ENCODE peak calls at places on chromosomes 1 and 21, in seven cellular contexts. H is prostate gland, A is transverse colon, O is aorta, G is Peyer's patch, W is GM23248, B is Panc1. Q is an unnamed sample. For H3K4me1, the result is how much of the 10 kb centered on the place peaks cover.

GRCh38 chr1:102535829-102536505 is 539.2 kb upstream of the OLFM3 start:
- DNase-seq in A (no peak), O (no peak), G (no peak), B (no peak), H (no peak), W (no peak), Q (no peak)

GRCh38 chr1:204858381-204858821 is 12.3 kb upstream of the NFASC start:
- DNase-seq in W (peak), H (no peak), O (no peak), A (no peak), B (no peak), G (no peak), Q (no peak)

GRCh38 chr1:58746757-58747156 is 37.1 kb downstream of the JUN start:
- DNase-seq in H (no peak), B (no peak), A (no peak), W (peak), G (no peak), O (no peak), Q (no peak)

GRCh38 chr1:37306871-37307270 is 167.5 kb upstream of the ZC3H12A start:
- DNase-seq in B (no peak), O (no peak), H (no peak), A (no peak), G (no peak), W (no peak), Q (no peak)

GRCh38 chr1:190416239-190416638 is 61.4 kb downstream of the BRINP3 start:
- DNase-seq in W (no peak), B (no peak), O (no peak), H (no peak), A (no peak), G (no peak), Q (no peak)

GRCh38 chr1:212161231-212161781 is 123.9 kb upstream of the PPP2R5A start:
- DNase-seq in B (no peak), A (no peak), W (peak), O (no peak), G (no peak), H (no peak), Q (peak)

GRCh38 chr1:213326666-213327317 is 275.8 kb downstream of the RPS6KC1 start:
- DNase-seq in O (peak), G (no peak), H (no peak), W (peak), A (peak), B (no peak), Q (no peak)

GRCh38 chr1:5622412-5622811 is 369.8 kb downstream of the NPHP4 start:
- DNase-seq in G (no peak), B (no peak), A (no peak), H (no peak), O (no peak), W (peak), Q (no peak)

GRCh38 chr21:43976661-43977060 is 35.4 kb upstream of the TRAPPC10 start:
- DNase-seq in B (no peak), G (no peak), A (no peak), W (peak), H (no peak), O (no peak), Q (no peak)

GRCh38 chr1:198096390-198096789 is 60.4 kb upstream of the NEK7 start:
- DNase-seq in W (peak), G (no peak), O (no peak), H (no peak), A (no peak), B (no peak), Q (no peak)

GRCh38 chr1:90045853-90046563 is 51.1 kb downstream of the ZNF326 start:
- DNase-seq in B (peak), H (no peak), G (no peak), O (no peak), A (no peak), W (peak), Q (peak)

GRCh38 chr1:62993844-62994243 is 209.9 kb downstream of the ATG4C start:
- DNase-seq in H (no peak), G (no peak), A (no peak), W (no peak), O (no peak), B (no peak), Q (no peak)

GRCh38 chr21:36461918-36462486 is 17.9 kb downstream of the CLDN14 start:
- DNase-seq in A (peak), B (no peak), G (no peak), O (no peak), W (no peak), H (no peak), Q (no peak)

GRCh38 chr1:55049271-55049913 is 10.0 kb downstream of the PCSK9 start:
- DNase-seq in H (no peak), A (no peak), O (no peak), G (no peak), B (no peak), W (no peak), Q (no peak)

GRCh38 chr1:226308166-226308722 is 720 bp downstream of the LIN9 start:
- DNase-seq in B (no peak), A (peak), H (peak), W (no peak), G (no peak), O (no peak), Q (no peak)

GRCh38 chr1:151502859-151503509 is 8.2 kb upstream of the CGN start:
- DNase-seq in O (no peak), H (no peak), G (no peak), W (no peak), A (no peak), B (no peak), Q (no peak)

GRCh38 chr1:108609483-108610066 is 49.7 kb downstream of the EEIG2 start:
- DNase-seq in H (no peak), W (no peak), B (no peak), A (no peak), O (no peak), G (no peak), Q (no peak)

GRCh38 chr1:227328405-227329019 is 10.2 kb upstream of the CDC42BPA start:
- DNase-seq in W (no peak), H (no peak), O (no peak), G (no peak), A (no peak), B (no peak), Q (no peak)

GRCh38 chr1:10516925-10517676 is 42.4 kb downstream of the PEX14 start:
- DNase-seq in H (no peak), W (no peak), O (no peak), A (no peak), B (no peak), G (no peak), Q (no peak)

GRCh38 chr1:167126811-167127210 is 32.9 kb downstream of the STYXL2 start:
- DNase-seq in B (no peak), G (no peak), H (no peak), W (no peak), A (no peak), O (no peak), Q (no peak)

GRCh38 chr1:173126421-173126820 is 75.7 kb upstream of the TNFSF18 start:
- DNase-seq in G (no peak), O (no peak), A (no peak), H (no peak), W (no peak), B (no peak), Q (no peak)

GRCh38 chr1:193558491-193559028 is 372.1 kb upstream of the B3GALT2 start:
- DNase-seq in A (no peak), B (no peak), H (no peak), W (peak), G (no peak), O (no peak), Q (no peak)

GRCh38 chr1:213041443-213041842 is 9.6 kb upstream of the RPS6KC1 start:
- DNase-seq in W (peak), O (no peak), G (no peak), A (no peak), B (no peak), H (no peak), Q (no peak)

GRCh38 chr1:15501208-15502032 is 22.6 kb downstream of the CASP9 start:
- DNase-seq in O (peak), B (no peak), H (peak), G (peak), W (peak), A (peak), Q (no peak)

GRCh38 chr1:92851729-92852128 is 19.9 kb downstream of the RPL5 start:
- DNase-seq in O (no peak), A (no peak), G (no peak), W (no peak), H (no peak), B (no peak), Q (no peak)

GRCh38 chr21:24395320-24395933 is 1211.9 kb downstream of the MRPL39 start:
- DNase-seq in H (no peak), W (no peak), A (no peak), G (no peak), B (no peak), O (no peak), Q (no peak)

GRCh38 chr21:43364851-43365424 is 62.0 kb downstream of the SIK1 start:
- DNase-seq in O (no peak), A (no peak), H (no peak), G (no peak), B (no peak), W (no peak), Q (no peak)

GRCh38 chr1:156471496-156472490 is 28.8 kb downstream of the MEF2D start:
- DNase-seq in H (peak), B (no peak), A (peak), W (no peak), O (peak), G (peak), Q (no peak)

GRCh38 chr1:109790735-109791494 is 27.2 kb upstream of the EPS8L3 start:
- DNase-seq in B (no peak), A (peak), O (peak), W (peak), H (no peak), G (peak), Q (peak)

GRCh38 chr1:63810936-63811335 is 37.1 kb downstream of the ROR1 start:
- DNase-seq in A (no peak), H (no peak), W (no peak), B (no peak), O (no peak), G (no peak), Q (no peak)

GRCh38 chr1:200372095-200372884 is 37.5 kb downstream of the ZNF281 start:
- DNase-seq in B (peak), O (no peak), G (no peak), W (peak), A (no peak), H (peak), Q (no peak)

GRCh38 chr1:41278076-41278475 is 36.0 kb upstream of the SCMH1 start:
- DNase-seq in W (no peak), B (no peak), H (no peak), G (no peak), A (no peak), O (no peak), Q (no peak)

GRCh38 chr1:41282679-41283317 is 40.7 kb upstream of the SCMH1 start:
- DNase-seq in B (no peak), O (no peak), W (peak), H (no peak), G (no peak), A (peak), Q (no peak)

GRCh38 chr1:41277371-41277994 is 35.4 kb upstream of the SCMH1 start:
- DNase-seq in G (no peak), A (no peak), O (no peak), H (no peak), B (no peak), W (no peak), Q (no peak)

GRCh38 chr1:41281367-41281766 is 39.3 kb upstream of the SCMH1 start:
- DNase-seq in H (no peak), O (no peak), B (no peak), A (no peak), G (no peak), W (no peak), Q (no peak)

GRCh38 chr1:41280189-41281032 is 38.3 kb upstream of the SCMH1 start:
- DNase-seq in H (no peak), O (no peak), B (no peak), W (no peak), G (no peak), A (no peak), Q (no peak)
- H3K4me1 ChIP-seq in H (under half), O (under half), B (under half), W (under half), G (under half), A (under half), Q (under half)

GRCh38 chr1:234520908-234521801 is 42.2 kb upstream of the TARBP1 start:
- DNase-seq in B (no peak), H (no peak), O (no peak), A (no peak), G (no peak), W (no peak), Q (no peak)
- H3K4me1 ChIP-seq in B (under half), H (under half), O (under half), A (under half), G (under half), W (under half), Q (under half)

GRCh38 chr1:1622578-1623094 is 7.3 kb downstream of the MIB2 start:
- DNase-seq in G (no peak), A (no peak), H (no peak), B (no peak), O (peak), W (no peak), Q (no peak)
- H3K4me1 ChIP-seq in G (under half), A (under half), H (under half), B (under half), O (under half), W (under half), Q (under half)

GRCh38 chr1:53736290-53736689 is 2.7 kb downstream of the GLIS1 start:
- DNase-seq in G (no peak), W (no peak), H (no peak), A (no peak), B (no peak), O (no peak), Q (no peak)
- H3K4me1 ChIP-seq in G (under half), W (under half), H (under half), A (under half), B (under half), O (under half), Q (under half)

GRCh38 chr1:13823126-13823880 is 123.3 kb downstream of the PRDM2 start:
- DNase-seq in B (no peak), G (no peak), W (no peak), O (no peak), A (no peak), H (no peak), Q (no peak)
- H3K4me1 ChIP-seq in B (under half), G (under half), W (under half), O (under half), A (under half), H (under half), Q (under half)

GRCh38 chr1:228904222-228904621 is 168.9 kb downstream of the RHOU start:
- DNase-seq in W (no peak), H (no peak), O (no peak), G (no peak), B (no peak), A (no peak), Q (no peak)

GRCh38 chr1:228902781-228903572 is 167.7 kb downstream of the RHOU start:
- DNase-seq in G (peak), A (peak), W (peak), B (peak), H (peak), O (peak), Q (no peak)

GRCh38 chr1:228901936-228902681 is 166.8 kb downstream of the RHOU start:
- DNase-seq in H (no peak), G (no peak), W (no peak), B (no peak), A (no peak), O (no peak), Q (no peak)

GRCh38 chr1:228905579-228905978 is 170.3 kb downstream of the RHOU start:
- DNase-seq in W (no peak), B (no peak), H (no peak), G (no peak), A (no peak), O (no peak), Q (no peak)

DNA sequence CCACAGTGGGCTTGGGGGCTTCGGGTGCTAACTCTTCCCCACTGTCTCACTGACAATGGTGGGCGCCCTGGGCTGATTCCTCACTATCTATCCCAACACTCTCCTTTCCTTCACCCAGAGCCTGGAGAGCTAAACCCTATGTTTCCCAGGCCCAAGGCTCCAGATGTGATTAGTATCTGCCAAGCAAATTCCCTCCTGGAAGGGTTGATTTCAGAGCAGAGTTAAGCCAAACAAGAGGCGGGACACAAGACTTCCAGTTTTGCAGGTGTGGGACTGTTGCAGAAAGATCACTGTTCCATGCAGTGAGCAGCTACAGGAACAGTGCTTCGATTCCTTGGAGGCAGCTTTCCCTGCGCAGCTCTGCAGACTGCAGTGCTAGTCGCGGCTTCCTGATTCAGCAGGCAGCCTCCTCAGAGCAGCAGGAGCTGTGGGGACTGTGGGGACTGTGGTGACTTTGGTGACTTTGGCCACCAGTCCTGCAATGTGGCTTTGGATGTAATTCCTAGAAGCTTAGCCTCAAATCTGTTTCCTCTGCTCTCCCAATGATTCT is 168.4 kb downstream of the RHOU start:
- DNase-seq in O (no peak), A (no peak), H (no peak), G (no peak), B (no peak), W (peak), Q (no peak)
- H3K4me1 ChIP-seq in O (under half), A (under half), H (under half), G (under half), B (under half), W (under half), Q (under half)

GRCh38 chr1:32187850-32188249 is 8.4 kb downstream of the TXLNA start:
- DNase-seq in A (no peak), O (peak), H (no peak), G (no peak), B (no peak), W (no peak), Q (no peak)

GRCh38 chr1:32184639-32185038 is 5.2 kb downstream of the TXLNA start:
- DNase-seq in O (no peak), H (no peak), W (no peak), A (no peak), G (no peak), B (no peak), Q (no peak)

GRCh38 chr1:32186077-32186476 is 6.6 kb downstream of the TXLNA start:
- DNase-seq in A (no peak), G (no peak), O (no peak), W (no peak), B (no peak), H (no peak), Q (no peak)

GRCh38 chr1:32182060-32182459 is 2.6 kb downstream of the TXLNA start:
- DNase-seq in H (no peak), O (peak), B (no peak), A (no peak), G (no peak), W (peak), Q (no peak)

GRCh38 chr1:32186491-32186890 is 7.0 kb downstream of the TXLNA start:
- DNase-seq in B (no peak), G (no peak), H (no peak), W (no peak), A (no peak), O (no peak), Q (no peak)
- H3K4me1 ChIP-seq in B (under half), G (under half), H (under half), W (under half), A (under half), O (under half), Q (under half)

Q was measured in CD4-positive, CD25-positive, alpha-beta regulatory T cell.